ENCODE peak calls at places on chromosomes 1 and 21, in ten cellular contexts. W is GM23338, Y is left ventricle myocardium inferior, M is astrocyte of the spinal cord, O is dorsolateral prefrontal cortex, G is epithelial cell of proximal tubule, U is fibroblast of mammary gland, J is thoracic aorta, A is cardiac muscle cell, C is LNCaP clone FGC. F is an unnamed sample.

GRCh38 chr1:98939471-98939870 is 65.2 kb downstream of the PLPPR5 start:
- DNase-seq in W (no peak), Y (no peak), M (no peak), O (no peak), G (no peak), U (no peak), J (no peak), A (no peak), C (no peak), F (no peak)

GRCh38 chr1:214660900-214661299 is 57.9 kb downstream of the CENPF start:
- DNase-seq in W (peak; percentile 39), Y (no peak), M (peak; percentile 89), O (peak; percentile 65), G (no peak), U (peak; percentile 87), J (no peak), A (peak; percentile 37), C (no peak), F (no peak)

GRCh38 chr1:109719337-109719837 is 7.3 kb downstream of the GSTM5 start:
- DNase-seq in W (no peak), Y (no peak), M (peak; percentile 41), O (no peak), G (no peak), U (peak; percentile 72), J (no peak), A (no peak), C (no peak), F (no peak)

GRCh38 chr1:219416598-219417238 is 196.2 kb downstream of the ZC3H11B start:
- DNase-seq in W (peak; percentile 75), Y (peak; percentile 21), M (peak; percentile 47), O (no peak), G (no peak), U (peak; percentile 63), J (no peak), A (peak; percentile 69), C (peak; percentile 57), F (no peak)

GRCh38 chr1:233707153-233707905 is 93.4 kb downstream of the KCNK1 start:
- DNase-seq in W (no peak), Y (no peak), M (peak; percentile 33), O (no peak), G (no peak), U (peak; percentile 63), J (no peak), A (no peak), C (no peak), F (no peak)

GRCh38 chr1:44423706-44424546 is 18.9 kb downstream of the RNF220 start:
- DNase-seq in W (peak; percentile 63), Y (peak; percentile 47), M (peak; percentile 72), O (no peak), G (peak; percentile 56), U (peak; percentile 68), J (peak; percentile 38), A (no peak), C (peak; percentile 90), F (peak; percentile 43)

GRCh38 chr1:76669146-76669545 is 198.1 kb upstream of the ST6GALNAC5 start:
- DNase-seq in W (no peak), Y (no peak), M (no peak), O (no peak), G (no peak), U (no peak), J (no peak), A (no peak), C (no peak), F (no peak)

GRCh38 chr1:95127380-95127779 is 10.2 kb downstream of the TLCD4 start:
- DNase-seq in W (no peak), Y (no peak), M (no peak), O (no peak), G (no peak), U (no peak), J (no peak), A (no peak), C (no peak), F (no peak)

GRCh38 chr1:39165049-39165448 is 39.4 kb upstream of the MACF1 start:
- DNase-seq in W (no peak), Y (no peak), M (no peak), O (no peak), G (no peak), U (no peak), J (no peak), A (peak; percentile 78), C (no peak), F (no peak)

GRCh38 chr1:39165488-39165887 is 39.0 kb upstream of the MACF1 start:
- DNase-seq in W (no peak), Y (no peak), M (no peak), O (no peak), G (no peak), U (no peak), J (no peak), A (no peak), C (no peak), F (no peak)

GRCh38 chr1:39160703-39161102 is 43.8 kb upstream of the MACF1 start:
- DNase-seq in W (no peak), Y (no peak), M (no peak), O (no peak), G (no peak), U (no peak), J (no peak), A (no peak), C (no peak), F (no peak)

GRCh38 chr1:39164256-39164655 is 40.2 kb upstream of the MACF1 start:
- DNase-seq in W (no peak), Y (no peak), M (no peak), O (no peak), G (no peak), U (no peak), J (no peak), A (no peak), C (no peak), F (no peak)

GRCh38 chr1:39163469-39163868 is 41.0 kb upstream of the MACF1 start:
- DNase-seq in W (no peak), Y (no peak), M (no peak), O (no peak), G (no peak), U (no peak), J (no peak), A (no peak), C (no peak), F (no peak)
- TF ChIP-seq CTCF in W (no peak), Y (no peak), M (no peak), O (no peak), G (no peak), U (no peak), J (no peak), A (no peak), C (no peak), F (no peak)

GRCh38 chr21:21387891-21388290 is 389.7 kb downstream of the NCAM2 start:
- DNase-seq in W (no peak), Y (no peak), M (no peak), O (no peak), G (no peak), U (no peak), J (no peak), A (no peak), C (peak; percentile 90), F (no peak)

GRCh38 chr21:21384977-21385376 is 386.8 kb downstream of the NCAM2 start:
- DNase-seq in W (no peak), Y (no peak), M (no peak), O (no peak), G (no peak), U (no peak), J (no peak), A (no peak), C (peak; percentile 54), F (no peak)

GRCh38 chr21:21385404-21385803 is 387.2 kb downstream of the NCAM2 start:
- DNase-seq in W (no peak), Y (no peak), M (no peak), O (no peak), G (no peak), U (no peak), J (no peak), A (no peak), C (no peak), F (no peak)

GRCh38 chr21:21383126-21383525 is 384.9 kb downstream of the NCAM2 start:
- DNase-seq in W (no peak), Y (no peak), M (peak; percentile 18), O (no peak), G (no peak), U (peak; percentile 39), J (no peak), A (no peak), C (no peak), F (no peak)
- H3K4me3 ChIP-seq in W (no peak overlapping the region), Y (no peak overlapping the region), M (no peak overlapping the region), O (no peak overlapping the region), G (no peak overlapping the region), U (no peak overlapping the region), J (no peak overlapping the region), A (no peak overlapping the region), C (no peak overlapping the region), F (no peak overlapping the region)

GRCh38 chr1:165411396-165411795 is 33.5 kb downstream of the RXRG start:
- DNase-seq in W (peak; percentile 20), Y (no peak), M (no peak), O (no peak), G (no peak), U (no peak), J (no peak), A (no peak), C (no peak), F (no peak)

GRCh38 chr1:165407398-165407797 is 37.5 kb downstream of the RXRG start:
- DNase-seq in W (no peak), Y (no peak), M (no peak), O (no peak), G (no peak), U (no peak), J (no peak), A (no peak), C (no peak), F (no peak)

GRCh38 chr1:165409957-165410356 is 35.0 kb downstream of the RXRG start:
- DNase-seq in W (no peak), Y (no peak), M (no peak), O (no peak), G (no peak), U (no peak), J (no peak), A (peak; percentile 86), C (no peak), F (no peak)

GRCh38 chr1:165403835-165404482 is 41.0 kb downstream of the RXRG start:
- DNase-seq in W (peak; percentile 78), Y (no peak), M (no peak), O (no peak), G (no peak), U (no peak), J (no peak), A (peak; percentile 57), C (no peak), F (no peak)

GRCh38 chr1:165408518-165408917 is 36.4 kb downstream of the RXRG start:
- DNase-seq in W (peak; percentile 85), Y (no peak), M (no peak), O (no peak), G (peak; percentile 19), U (peak; percentile 73), J (no peak), A (peak; percentile 67), C (no peak), F (no peak)
- TF ChIP-seq CTCF in W (peak; percentile 62), Y (peak; percentile 61), M (peak; percentile 30), O (no peak), G (peak; percentile 64), U (peak; percentile 55), J (peak; percentile 22), A (peak; percentile 34), C (peak; percentile 67), F (no peak)

GRCh38 chr1:25047506-25048240 is 117.6 kb upstream of the RUNX3 start:
- DNase-seq in W (no peak), Y (no peak), M (no peak), O (no peak), G (no peak), U (no peak), J (no peak), A (no peak), C (no peak), F (no peak)

GRCh38 chr1:25049190-25049589 is 119.1 kb upstream of the RUNX3 start:
- DNase-seq in W (no peak), Y (no peak), M (no peak), O (no peak), G (no peak), U (no peak), J (no peak), A (no peak), C (no peak), F (no peak)

GRCh38 chr1:25045480-25046193 is 115.6 kb upstream of the RUNX3 start:
- DNase-seq in W (no peak), Y (no peak), M (no peak), O (no peak), G (no peak), U (no peak), J (no peak), A (no peak), C (no peak), F (no peak)

GRCh38 chr1:25048728-25049127 is 118.7 kb upstream of the RUNX3 start:
- DNase-seq in W (no peak), Y (no peak), M (no peak), O (no peak), G (no peak), U (no peak), J (no peak), A (no peak), C (no peak), F (no peak)

GRCh38 chr1:25046194-25046532 is 116.1 kb upstream of the RUNX3 start:
- DNase-seq in W (no peak), Y (no peak), M (no peak), O (no peak), G (no peak), U (no peak), J (no peak), A (no peak), C (no peak), F (no peak)
- H3K4me3 ChIP-seq in W (no peak overlapping the region), Y (no peak overlapping the region), M (no peak overlapping the region), O (no peak overlapping the region), G (no peak overlapping the region), U (no peak overlapping the region), J (no peak overlapping the region), A (no peak overlapping the region), C (no peak overlapping the region), F (no peak overlapping the region)